ENCODE peak calls at places on chromosomes 5 and 9, in seven cellular contexts. One of them, this sample, is unnamed.

GRCh38 chr5:27568811-27569210 is 530.4 kb upstream of the CDH9 start:
- DNase-seq in stomach: no peak
- DNase-seq in foreskin fibroblast: no peak
- DNase-seq in lower lobe of right lung: no peak
- DNase-seq in endodermal cell: no peak
- DNase-seq in dermis blood vessel endothelial cell: no peak
- DNase-seq in germinal center: no peak
- DNase-seq in this sample: no peak

GRCh38 chr9:87063883-87064282 is 116.6 kb upstream of the GAS1 start:
- DNase-seq in stomach: no peak
- DNase-seq in foreskin fibroblast: peak; percentile 65
- DNase-seq in lower lobe of right lung: no peak
- DNase-seq in endodermal cell: no peak
- DNase-seq in dermis blood vessel endothelial cell: no peak
- DNase-seq in germinal center: no peak
- DNase-seq in this sample: no peak

GRCh38 chr5:111308951-111309350 is 84.8 kb downstream of the CAMK4 start:
- DNase-seq in stomach: no peak
- DNase-seq in foreskin fibroblast: no peak
- DNase-seq in lower lobe of right lung: no peak
- DNase-seq in endodermal cell: peak; percentile 55
- DNase-seq in dermis blood vessel endothelial cell: no peak
- DNase-seq in germinal center: no peak
- DNase-seq in this sample: peak; percentile 83

GRCh38 chr9:116765009-116765408 is 77.9 kb downstream of the TRIM32 start:
- DNase-seq in stomach: no peak
- DNase-seq in foreskin fibroblast: no peak
- DNase-seq in lower lobe of right lung: no peak
- DNase-seq in endodermal cell: peak; percentile 50
- DNase-seq in dermis blood vessel endothelial cell: no peak
- DNase-seq in germinal center: no peak
- DNase-seq in this sample: no peak

GRCh38 chr5:142960309-142960696 is 190.1 kb downstream of the ARHGAP26 start:
- DNase-seq in stomach: no peak
- DNase-seq in foreskin fibroblast: peak; percentile 66
- DNase-seq in lower lobe of right lung: no peak
- DNase-seq in endodermal cell: no peak
- DNase-seq in dermis blood vessel endothelial cell: peak; percentile 71
- DNase-seq in germinal center: no peak
- DNase-seq in this sample: no peak

GRCh38 chr9:130741831-130742449 is 48.4 kb downstream of the EXOSC2 start:
- DNase-seq in stomach: no peak
- DNase-seq in foreskin fibroblast: peak; percentile 76
- DNase-seq in lower lobe of right lung: no peak
- DNase-seq in endodermal cell: no peak
- DNase-seq in dermis blood vessel endothelial cell: peak; percentile 25
- DNase-seq in germinal center: no peak
- DNase-seq in this sample: no peak

GRCh38 chr5:123429993-123430392 is 6.8 kb upstream of the CEP120 start:
- DNase-seq in stomach: no peak
- DNase-seq in foreskin fibroblast: peak; percentile 75
- DNase-seq in lower lobe of right lung: no peak
- DNase-seq in endodermal cell: no peak
- DNase-seq in dermis blood vessel endothelial cell: peak; percentile 31
- DNase-seq in germinal center: no peak
- DNase-seq in this sample: no peak

GRCh38 chr5:177288191-177288590 is 15.3 kb downstream of the RAB24 start:
- DNase-seq in stomach: no peak
- DNase-seq in foreskin fibroblast: no peak
- DNase-seq in lower lobe of right lung: no peak
- DNase-seq in endodermal cell: no peak
- DNase-seq in dermis blood vessel endothelial cell: no peak
- DNase-seq in germinal center: no peak
- DNase-seq in this sample: no peak